ENCODE peak calls at places on chromosomes 16 and 17, in seven cellular contexts. Y is DMS153; G is GM23248; Z is progenitor cell of endocrine pancreas; S is stimulated activated CD8-positive, alpha-beta memory T cell treated with anti-CD3 and anti-CD28 coated beads, Interleukin-15, amount 100 ng/mL, for 24 hours; X is ACHN; P is skeletal muscle cell. L is an unnamed sample.

GRCh38 chr16:75402821-75403475 is 30.4 kb downstream of the CFDP1 start:
- DNase-seq in X (peak), S (no peak), Z (no peak), Y (no peak), P (peak), G (peak), L (peak)

GRCh38 chr16:87463722-87464690 is 28.8 kb downstream of the ZCCHC14 start:
- DNase-seq in Y (no peak), Z (no peak), G (peak), S (no peak), X (peak), P (peak), L (peak)

GRCh38 chr17:3529817-3530741 is 27.5 kb downstream of the TRPV3 start:
- DNase-seq in X (no peak), Z (no peak), G (peak), P (no peak), S (no peak), Y (no peak), L (no peak)

GRCh38 chr16:68607443-68607842 is 37.7 kb upstream of the CDH3 start:
- DNase-seq in Z (no peak), G (no peak), S (no peak), Y (no peak), P (no peak), X (no peak), L (no peak)

GRCh38 chr17:44438634-44439033 is 49.2 kb upstream of the ITGA2B start:
- DNase-seq in P (peak), X (no peak), S (no peak), Z (no peak), Y (no peak), G (no peak), L (no peak)

GRCh38 chr16:84545114-84545737 is 40.8 kb upstream of the MEAK7 start:
- DNase-seq in G (no peak), Z (no peak), P (no peak), S (no peak), Y (peak), X (no peak), L (no peak)

GRCh38 chr17:5434984-5435383 is 4.0 kb downstream of the C1QBP start:
- DNase-seq in S (no peak), X (no peak), P (no peak), Y (no peak), G (no peak), Z (no peak), L (no peak)

GRCh38 chr17:21510686-21511367 is 134.7 kb downstream of the KCNJ12 start:
- DNase-seq in G (no peak), P (no peak), Z (no peak), S (no peak), X (no peak), Y (no peak), L (no peak)

GRCh38 chr17:68387485-68387884 is 69.8 kb downstream of the WIPI1 start:
- DNase-seq in P (no peak), X (no peak), G (no peak), S (no peak), Y (no peak), Z (no peak), L (no peak)

GRCh38 chr17:31726980-31727427 is 132.0 kb downstream of the COPRS start:
- DNase-seq in Z (no peak), Y (no peak), G (no peak), X (no peak), P (no peak), S (no peak), L (peak)

GRCh38 chr17:65305778-65306177 is 168.6 kb downstream of the RGS9 start:
- DNase-seq in Y (no peak), X (no peak), G (no peak), S (no peak), Z (no peak), P (no peak), L (no peak)

GRCh38 chr17:66711403-66711802 is 123.5 kb upstream of the CACNG5 start:
- DNase-seq in X (no peak), Y (peak), Z (no peak), P (no peak), G (no peak), S (no peak), L (no peak)

GRCh38 chr17:42681976-42682375 is 333 bp upstream of the CCR10 start:
- DNase-seq in S (no peak), G (no peak), P (no peak), X (no peak), Y (no peak), Z (no peak), L (no peak)

GRCh38 chr17:80067393-80067986 is 31.0 kb downstream of the CCDC40 start:
- DNase-seq in S (no peak), Y (no peak), Z (no peak), G (no peak), X (no peak), P (no peak), L (no peak)

GRCh38 chr17:50841949-50842354 is 6.6 kb downstream of the WFIKKN2 start:
- DNase-seq in X (peak), S (no peak), Y (peak), P (no peak), Z (peak), G (peak), L (peak)

GRCh38 chr17:72413077-72414031 is 292.5 kb downstream of the SOX9 start:
- DNase-seq in P (no peak), Z (no peak), X (no peak), Y (no peak), G (no peak), S (no peak), L (no peak)